ENCODE peak calls at places on chromosomes 3 and 15, in four cellular contexts. One of them, this sample, is unnamed.

GRCh38 chr15:29568840-29569532 is 253.3 kb downstream of the TJP1 start:
- DNase-seq in fibroblast of the aortic adventitia: no peak
- DNase-seq in fibroblast of pulmonary artery: peak; percentile 8
- DNase-seq in foreskin keratinocyte: peak; percentile 12
- DNase-seq in this sample: no peak

GRCh38 chr3:72661115-72661457 is 187.2 kb downstream of the SHQ1 start:
- DNase-seq in fibroblast of pulmonary artery: peak; percentile 75
- DNase-seq in foreskin keratinocyte: peak; percentile 71
- DNase-seq in fibroblast of the aortic adventitia: peak; percentile 96
- DNase-seq in this sample: no peak

GRCh38 chr3:186825294-186825821 is 17.2 kb upstream of the ADIPOQ start:
- DNase-seq in foreskin keratinocyte: no peak
- DNase-seq in fibroblast of pulmonary artery: peak; percentile 55
- DNase-seq in fibroblast of the aortic adventitia: peak; percentile 69
- DNase-seq in this sample: no peak

GRCh38 chr15:64763874-64764273 is 11.5 kb downstream of the RBPMS2 start:
- DNase-seq in fibroblast of pulmonary artery: no peak
- DNase-seq in fibroblast of the aortic adventitia: no peak
- DNase-seq in foreskin keratinocyte: no peak
- DNase-seq in this sample: no peak

GRCh38 chr15:90099072-90099867 is 3.0 kb downstream of the IDH2 start:
- DNase-seq in fibroblast of the aortic adventitia: no peak
- DNase-seq in foreskin keratinocyte: no peak
- DNase-seq in fibroblast of pulmonary artery: no peak
- DNase-seq in this sample: no peak

GRCh38 chr3:136545664-136546266 is 206.4 kb downstream of the STAG1 start:
- DNase-seq in foreskin keratinocyte: no peak
- DNase-seq in fibroblast of pulmonary artery: peak; percentile 48
- DNase-seq in fibroblast of the aortic adventitia: peak; percentile 48
- DNase-seq in this sample: no peak

GRCh38 chr3:153927107-153927506 is 194.1 kb upstream of the ARHGEF26 start:
- DNase-seq in foreskin keratinocyte: peak; percentile 21
- DNase-seq in fibroblast of the aortic adventitia: peak; percentile 88
- DNase-seq in fibroblast of pulmonary artery: peak; percentile 85
- DNase-seq in this sample: no peak

GRCh38 chr3:44415421-44415820 is 62.0 kb downstream of the ZNF445 start:
- DNase-seq in foreskin keratinocyte: no peak
- DNase-seq in fibroblast of the aortic adventitia: no peak
- DNase-seq in fibroblast of pulmonary artery: no peak
- DNase-seq in this sample: no peak

GRCh38 chr3:197222816-197223419 is 75.5 kb downstream of the DLG1 start:
- DNase-seq in fibroblast of pulmonary artery: peak; percentile 14
- DNase-seq in fibroblast of the aortic adventitia: no peak
- DNase-seq in foreskin keratinocyte: no peak
- DNase-seq in this sample: no peak

GRCh38 chr3:180693656-180694055 is 14.4 kb upstream of the CCDC39 start:
- DNase-seq in fibroblast of the aortic adventitia: no peak
- DNase-seq in foreskin keratinocyte: no peak
- DNase-seq in fibroblast of pulmonary artery: no peak
- DNase-seq in this sample: no peak

GRCh38 chr15:43749690-43750345 is 3.6 kb downstream of the PDIA3 start:
- DNase-seq in fibroblast of pulmonary artery: no peak
- DNase-seq in foreskin keratinocyte: no peak
- DNase-seq in fibroblast of the aortic adventitia: peak; percentile 27
- DNase-seq in this sample: no peak

GRCh38 chr3:58218904-58219303 is 8.1 kb upstream of the DNASE1L3 start:
- DNase-seq in fibroblast of pulmonary artery: no peak
- DNase-seq in fibroblast of the aortic adventitia: no peak
- DNase-seq in foreskin keratinocyte: no peak
- DNase-seq in this sample: no peak

GRCh38 chr15:101250331-101250730 is 1.5 kb downstream of the CHSY1 start:
- DNase-seq in fibroblast of the aortic adventitia: peak; percentile 94
- DNase-seq in fibroblast of pulmonary artery: peak; percentile 77
- DNase-seq in foreskin keratinocyte: peak; percentile 51
- DNase-seq in this sample: no peak

GRCh38 chr3:32945136-32945535 is 6.3 kb upstream of the CCR4 start:
- DNase-seq in fibroblast of pulmonary artery: peak; percentile 7
- DNase-seq in foreskin keratinocyte: peak; percentile 83
- DNase-seq in fibroblast of the aortic adventitia: no peak
- DNase-seq in this sample: no peak

GRCh38 chr3:98885851-98886250 is 15.6 kb downstream of the DCBLD2 start:
- DNase-seq in foreskin keratinocyte: no peak
- DNase-seq in fibroblast of pulmonary artery: no peak
- DNase-seq in fibroblast of the aortic adventitia: peak; percentile 68
- DNase-seq in this sample: no peak

GRCh38 chr3:52119056-52119455 is 35.2 kb downstream of the POC1A start:
- DNase-seq in fibroblast of pulmonary artery: no peak
- DNase-seq in fibroblast of the aortic adventitia: no peak
- DNase-seq in foreskin keratinocyte: no peak
- DNase-seq in this sample: no peak

GRCh38 chr3:154428369-154429206 is 1.4 kb downstream of the GPR149 start:
- DNase-seq in foreskin keratinocyte: no peak
- DNase-seq in fibroblast of pulmonary artery: peak; percentile 0
- DNase-seq in fibroblast of the aortic adventitia: no peak
- DNase-seq in this sample: no peak

GRCh38 chr3:126558336-126559071 is at the start of gene C3orf22:
- DNase-seq in fibroblast of the aortic adventitia: no peak
- DNase-seq in fibroblast of pulmonary artery: no peak
- DNase-seq in foreskin keratinocyte: no peak
- DNase-seq in this sample: peak; percentile 12

GRCh38 chr3:189720746-189721426 is 89.7 kb downstream of the TP63 start:
- DNase-seq in foreskin keratinocyte: no peak
- DNase-seq in fibroblast of the aortic adventitia: no peak
- DNase-seq in fibroblast of pulmonary artery: peak; percentile 22
- DNase-seq in this sample: no peak

GRCh38 chr15:64653757-64654156 is 121.6 kb downstream of the RBPMS2 start:
- DNase-seq in foreskin keratinocyte: no peak
- DNase-seq in fibroblast of pulmonary artery: peak; percentile 52
- DNase-seq in fibroblast of the aortic adventitia: peak; percentile 57
- DNase-seq in this sample: no peak

GRCh38 chr3:9468460-9468859 is 71.0 kb downstream of the SETD5 start:
- DNase-seq in fibroblast of the aortic adventitia: no peak
- DNase-seq in foreskin keratinocyte: no peak
- DNase-seq in fibroblast of pulmonary artery: no peak
- DNase-seq in this sample: no peak

GRCh38 chr3:176920806-176921205 is 276.5 kb downstream of the TBL1XR1 start:
- DNase-seq in fibroblast of the aortic adventitia: no peak
- DNase-seq in foreskin keratinocyte: no peak
- DNase-seq in fibroblast of pulmonary artery: no peak
- DNase-seq in this sample: no peak

GRCh38 chr15:91862891-91863520 is 9.5 kb downstream of the SLCO3A1 start:
- DNase-seq in fibroblast of the aortic adventitia: no peak
- DNase-seq in foreskin keratinocyte: no peak
- DNase-seq in fibroblast of pulmonary artery: no peak
- DNase-seq in this sample: no peak
- TF ChIP-seq CTCF in fibroblast of the aortic adventitia: no peak
- TF ChIP-seq CTCF in foreskin keratinocyte: no peak
- TF ChIP-seq CTCF in fibroblast of pulmonary artery: no peak
- TF ChIP-seq CTCF in this sample: no peak

DNA sequence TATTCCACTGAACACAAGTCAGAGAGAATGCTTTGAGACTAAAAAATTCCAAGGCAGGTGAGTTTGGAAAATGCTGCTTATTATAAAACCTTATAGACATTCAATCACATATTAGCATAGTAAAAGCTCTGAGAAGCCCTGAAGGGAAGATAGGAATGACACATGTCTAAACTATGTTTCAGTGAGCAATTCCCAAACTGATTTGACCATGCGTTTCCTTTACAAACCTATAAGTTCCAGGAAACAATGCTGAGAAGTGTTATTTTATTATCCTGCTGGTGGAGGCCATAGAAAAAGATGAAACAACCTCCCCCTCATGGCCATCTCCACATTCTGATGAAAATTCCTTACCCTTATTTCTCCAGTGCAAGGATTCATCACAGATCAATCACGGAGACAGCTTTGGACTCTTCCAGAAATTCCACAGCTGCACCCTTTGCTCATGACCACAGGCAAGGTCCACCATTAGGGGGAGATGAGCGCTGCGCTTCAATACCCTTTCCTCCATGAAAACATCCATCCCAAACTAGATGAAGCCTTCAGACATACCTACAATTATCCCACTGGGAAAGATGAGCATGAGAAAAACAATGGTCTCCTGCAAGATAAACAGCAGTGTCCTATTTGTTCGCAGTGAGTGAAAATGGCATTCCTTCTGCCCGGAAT is 372.2 kb downstream of the MAGI1 start:
- DNase-seq in fibroblast of the aortic adventitia: no peak
- DNase-seq in foreskin keratinocyte: peak; percentile 52
- DNase-seq in fibroblast of pulmonary artery: peak; percentile 21
- DNase-seq in this sample: no peak
- TF ChIP-seq CTCF in fibroblast of the aortic adventitia: no peak
- TF ChIP-seq CTCF in foreskin keratinocyte: no peak
- TF ChIP-seq CTCF in fibroblast of pulmonary artery: no peak
- TF ChIP-seq CTCF in this sample: no peak

DNA sequence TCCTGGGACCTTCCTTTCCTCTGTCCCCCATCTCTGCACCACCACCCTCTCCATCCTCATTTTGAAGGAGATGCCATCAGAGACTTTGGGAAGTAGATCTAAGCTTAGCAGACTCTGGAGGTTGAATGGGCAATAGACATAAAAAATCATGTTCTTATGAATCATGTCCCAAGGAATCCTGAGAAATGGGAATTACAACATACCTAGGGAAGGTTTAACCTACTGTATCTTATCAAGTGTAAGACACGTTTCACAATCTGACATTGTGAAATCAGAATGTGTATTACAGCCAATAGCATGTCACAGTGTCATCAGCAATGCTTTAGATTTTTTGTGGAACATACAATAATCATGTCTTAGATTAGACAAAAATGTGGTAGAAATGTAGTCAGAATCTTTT is 332.3 kb upstream of the TLE3 start:
- DNase-seq in foreskin keratinocyte: peak; percentile 88
- DNase-seq in fibroblast of pulmonary artery: peak; percentile 94
- DNase-seq in fibroblast of the aortic adventitia: peak; percentile 98
- DNase-seq in this sample: no peak
- TF ChIP-seq CTCF in foreskin keratinocyte: no peak
- TF ChIP-seq CTCF in fibroblast of pulmonary artery: no peak
- TF ChIP-seq CTCF in fibroblast of the aortic adventitia: no peak
- TF ChIP-seq CTCF in this sample: no peak

GRCh38 chr3:134145183-134145582 is 105.5 kb downstream of the RYK start:
- DNase-seq in fibroblast of the aortic adventitia: no peak
- DNase-seq in fibroblast of pulmonary artery: no peak
- DNase-seq in foreskin keratinocyte: no peak
- DNase-seq in this sample: no peak
- TF ChIP-seq CTCF in fibroblast of the aortic adventitia: no peak
- TF ChIP-seq CTCF in fibroblast of pulmonary artery: no peak
- TF ChIP-seq CTCF in foreskin keratinocyte: no peak
- TF ChIP-seq CTCF in this sample: no peak

GRCh38 chr3:128950223-128950938 is 43.5 kb downstream of the CFAP92 start:
- DNase-seq in foreskin keratinocyte: no peak
- DNase-seq in fibroblast of pulmonary artery: peak; percentile 11
- DNase-seq in fibroblast of the aortic adventitia: peak; percentile 46
- DNase-seq in this sample: no peak
- TF ChIP-seq CTCF in foreskin keratinocyte: peak; percentile 44
- TF ChIP-seq CTCF in fibroblast of pulmonary artery: peak; percentile 14
- TF ChIP-seq CTCF in fibroblast of the aortic adventitia: peak; percentile 28
- TF ChIP-seq CTCF in this sample: no peak

DNA sequence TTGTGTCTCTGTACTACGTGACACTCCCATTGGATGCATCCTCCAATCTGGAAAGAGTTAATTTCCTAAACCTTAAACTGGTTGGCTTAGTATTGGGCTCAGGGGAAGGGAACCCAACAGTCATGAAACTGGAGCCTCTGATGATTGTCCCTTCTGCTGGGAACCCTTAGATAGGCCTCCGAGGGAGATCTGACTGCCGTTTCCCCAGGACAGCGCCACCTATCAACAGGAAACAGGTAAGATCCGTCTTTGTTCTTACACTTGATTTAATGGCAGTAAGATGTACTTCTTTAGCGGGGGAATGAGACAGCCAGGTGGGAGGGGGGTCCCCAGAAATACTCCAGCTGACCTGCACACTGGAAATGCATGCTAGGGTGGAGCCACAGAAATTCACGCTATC is 1749.6 kb downstream of the SI start:
- DNase-seq in foreskin keratinocyte: no peak
- DNase-seq in fibroblast of pulmonary artery: no peak
- DNase-seq in fibroblast of the aortic adventitia: no peak
- DNase-seq in this sample: no peak
- TF ChIP-seq CTCF in foreskin keratinocyte: no peak
- TF ChIP-seq CTCF in fibroblast of pulmonary artery: no peak
- TF ChIP-seq CTCF in fibroblast of the aortic adventitia: no peak
- TF ChIP-seq CTCF in this sample: no peak

GRCh38 chr15:74295800-74296199 is 59.7 kb downstream of the CCDC33 start:
- DNase-seq in fibroblast of pulmonary artery: no peak
- DNase-seq in foreskin keratinocyte: no peak
- DNase-seq in fibroblast of the aortic adventitia: no peak
- DNase-seq in this sample: no peak
- TF ChIP-seq CTCF in fibroblast of pulmonary artery: peak; percentile 3
- TF ChIP-seq CTCF in foreskin keratinocyte: no peak
- TF ChIP-seq CTCF in fibroblast of the aortic adventitia: no peak
- TF ChIP-seq CTCF in this sample: no peak

DNA sequence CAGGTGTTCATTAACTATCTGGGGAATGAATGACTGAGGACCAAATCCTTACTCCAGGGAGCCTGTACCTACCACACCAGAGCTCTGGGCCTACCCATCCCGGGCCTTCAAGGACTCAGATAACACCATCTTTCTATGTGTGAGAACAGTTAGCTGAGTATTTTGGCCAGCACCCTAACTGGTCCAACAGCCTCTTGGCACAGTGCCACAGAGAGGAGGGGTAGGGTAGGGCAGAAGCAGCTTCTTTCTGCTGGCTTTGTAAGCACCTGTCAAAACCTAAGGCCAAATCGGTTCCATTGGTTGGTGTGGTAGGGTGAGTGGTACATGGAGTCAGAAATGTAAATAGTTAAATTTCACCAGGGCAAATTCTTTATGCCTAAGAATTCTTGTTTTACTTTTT is 26.7 kb downstream of the ISL2 start:
- DNase-seq in foreskin keratinocyte: no peak
- DNase-seq in fibroblast of the aortic adventitia: no peak
- DNase-seq in fibroblast of pulmonary artery: no peak
- DNase-seq in this sample: no peak
- TF ChIP-seq CTCF in foreskin keratinocyte: no peak
- TF ChIP-seq CTCF in fibroblast of the aortic adventitia: no peak
- TF ChIP-seq CTCF in fibroblast of pulmonary artery: no peak
- TF ChIP-seq CTCF in this sample: no peak

DNA sequence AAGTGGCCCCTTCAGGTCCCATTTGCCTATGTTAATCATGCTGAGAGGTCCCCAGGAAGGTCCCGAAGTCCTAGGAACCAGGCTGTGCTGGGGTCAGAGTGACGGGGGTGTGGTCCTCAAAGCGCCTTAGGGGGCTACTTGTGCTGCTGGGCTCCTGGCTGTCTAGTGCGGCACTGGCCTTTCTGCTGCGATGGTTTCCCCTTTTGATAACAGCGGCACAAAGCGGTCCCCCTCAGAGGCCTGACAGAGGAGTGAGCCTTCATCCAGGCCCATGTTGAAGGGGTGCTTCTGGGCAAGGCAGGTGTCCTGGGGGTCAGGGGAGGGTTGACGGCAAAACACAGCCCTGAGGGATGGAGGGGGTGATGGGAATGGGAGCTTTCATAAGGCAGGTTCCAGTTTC is 68.8 kb downstream of the HMCES start:
- DNase-seq in foreskin keratinocyte: no peak
- DNase-seq in fibroblast of the aortic adventitia: no peak
- DNase-seq in fibroblast of pulmonary artery: no peak
- DNase-seq in this sample: no peak
- TF ChIP-seq CTCF in foreskin keratinocyte: no peak
- TF ChIP-seq CTCF in fibroblast of the aortic adventitia: no peak
- TF ChIP-seq CTCF in fibroblast of pulmonary artery: no peak
- TF ChIP-seq CTCF in this sample: no peak